ENCODE peak calls at places on chromosomes 11 and 22, in six cellular contexts. One of them, this sample, is unnamed.

GRCh38 chr22:40466976-40467375 is 96.6 kb downstream of the SGSM3 start:
- DNase-seq in brain microvascular endothelial cell: no peak
- DNase-seq in non-pigmented ciliary epithelial cell: no peak
- DNase-seq in Karpas-422: no peak
- DNase-seq in AG10803: no peak
- DNase-seq in stimulated activated CD8-positive, alpha-beta memory T cell treated with anti-CD3 and anti-CD28 coated beads, Interleukin-7, amount 100 ng/mL, for 1 hour: no peak
- DNase-seq in this sample: no peak

GRCh38 chr11:86370922-86371614 is 3.6 kb upstream of the CCDC81 start:
- DNase-seq in brain microvascular endothelial cell: peak
- DNase-seq in non-pigmented ciliary epithelial cell: peak
- DNase-seq in Karpas-422: no peak
- DNase-seq in AG10803: peak
- DNase-seq in stimulated activated CD8-positive, alpha-beta memory T cell treated with anti-CD3 and anti-CD28 coated beads, Interleukin-7, amount 100 ng/mL, for 1 hour: no peak
- DNase-seq in this sample: no peak

GRCh38 chr22:22759889-22760546 is 115.6 kb downstream of the GGTLC2 start:
- DNase-seq in brain microvascular endothelial cell: no peak
- DNase-seq in non-pigmented ciliary epithelial cell: no peak
- DNase-seq in Karpas-422: no peak
- DNase-seq in AG10803: no peak
- DNase-seq in stimulated activated CD8-positive, alpha-beta memory T cell treated with anti-CD3 and anti-CD28 coated beads, Interleukin-7, amount 100 ng/mL, for 1 hour: no peak
- DNase-seq in this sample: no peak

GRCh38 chr11:62130498-62131464 is 7.0 kb downstream of the INCENP start:
- DNase-seq in brain microvascular endothelial cell: no peak
- DNase-seq in non-pigmented ciliary epithelial cell: no peak
- DNase-seq in Karpas-422: no peak
- DNase-seq in AG10803: no peak
- DNase-seq in stimulated activated CD8-positive, alpha-beta memory T cell treated with anti-CD3 and anti-CD28 coated beads, Interleukin-7, amount 100 ng/mL, for 1 hour: no peak
- DNase-seq in this sample: no peak

GRCh38 chr22:31504282-31504681 is 7.9 kb downstream of the SFI1 start:
- DNase-seq in brain microvascular endothelial cell: no peak
- DNase-seq in non-pigmented ciliary epithelial cell: peak
- DNase-seq in Karpas-422: peak
- DNase-seq in AG10803: peak
- DNase-seq in stimulated activated CD8-positive, alpha-beta memory T cell treated with anti-CD3 and anti-CD28 coated beads, Interleukin-7, amount 100 ng/mL, for 1 hour: no peak
- DNase-seq in this sample: no peak

GRCh38 chr11:6418958-6419611 is at the start of gene APBB1:
- DNase-seq in brain microvascular endothelial cell: peak
- DNase-seq in non-pigmented ciliary epithelial cell: no peak
- DNase-seq in Karpas-422: no peak
- DNase-seq in AG10803: peak
- DNase-seq in stimulated activated CD8-positive, alpha-beta memory T cell treated with anti-CD3 and anti-CD28 coated beads, Interleukin-7, amount 100 ng/mL, for 1 hour: peak
- DNase-seq in this sample: peak

GRCh38 chr11:125275905-125276634 is 111.5 kb downstream of the PKNOX2 start:
- DNase-seq in brain microvascular endothelial cell: no peak
- DNase-seq in non-pigmented ciliary epithelial cell: no peak
- DNase-seq in Karpas-422: no peak
- DNase-seq in AG10803: no peak
- DNase-seq in stimulated activated CD8-positive, alpha-beta memory T cell treated with anti-CD3 and anti-CD28 coated beads, Interleukin-7, amount 100 ng/mL, for 1 hour: no peak
- DNase-seq in this sample: no peak

GRCh38 chr11:85974126-85974525 is 94.8 kb downstream of the PICALM start:
- DNase-seq in brain microvascular endothelial cell: peak
- DNase-seq in non-pigmented ciliary epithelial cell: no peak
- DNase-seq in Karpas-422: no peak
- DNase-seq in AG10803: peak
- DNase-seq in stimulated activated CD8-positive, alpha-beta memory T cell treated with anti-CD3 and anti-CD28 coated beads, Interleukin-7, amount 100 ng/mL, for 1 hour: no peak
- DNase-seq in this sample: no peak

GRCh38 chr11:100918551-100919500 is 210.8 kb downstream of the PGR start:
- DNase-seq in brain microvascular endothelial cell: peak
- DNase-seq in non-pigmented ciliary epithelial cell: no peak
- DNase-seq in Karpas-422: no peak
- DNase-seq in AG10803: no peak
- DNase-seq in stimulated activated CD8-positive, alpha-beta memory T cell treated with anti-CD3 and anti-CD28 coated beads, Interleukin-7, amount 100 ng/mL, for 1 hour: no peak
- DNase-seq in this sample: no peak

GRCh38 chr11:17738350-17739207 is 4.0 kb downstream of the KCNC1 start:
- DNase-seq in brain microvascular endothelial cell: no peak
- DNase-seq in non-pigmented ciliary epithelial cell: no peak
- DNase-seq in Karpas-422: no peak
- DNase-seq in AG10803: no peak
- DNase-seq in stimulated activated CD8-positive, alpha-beta memory T cell treated with anti-CD3 and anti-CD28 coated beads, Interleukin-7, amount 100 ng/mL, for 1 hour: no peak
- DNase-seq in this sample: peak

GRCh38 chr11:118338637-118339061 is 3.9 kb downstream of the CD3D start:
- DNase-seq in brain microvascular endothelial cell: no peak
- DNase-seq in non-pigmented ciliary epithelial cell: no peak
- DNase-seq in Karpas-422: no peak
- DNase-seq in AG10803: no peak
- DNase-seq in stimulated activated CD8-positive, alpha-beta memory T cell treated with anti-CD3 and anti-CD28 coated beads, Interleukin-7, amount 100 ng/mL, for 1 hour: peak
- DNase-seq in this sample: no peak

GRCh38 chr11:60169264-60169915 is 13.5 kb downstream of the MS4A6A start:
- DNase-seq in brain microvascular endothelial cell: peak
- DNase-seq in non-pigmented ciliary epithelial cell: no peak
- DNase-seq in Karpas-422: peak
- DNase-seq in AG10803: no peak
- DNase-seq in stimulated activated CD8-positive, alpha-beta memory T cell treated with anti-CD3 and anti-CD28 coated beads, Interleukin-7, amount 100 ng/mL, for 1 hour: no peak
- DNase-seq in this sample: peak

GRCh38 chr11:97739892-97740782 is 1280.6 kb upstream of the CNTN5 start:
- DNase-seq in brain microvascular endothelial cell: no peak
- DNase-seq in non-pigmented ciliary epithelial cell: peak
- DNase-seq in Karpas-422: no peak
- DNase-seq in AG10803: no peak
- DNase-seq in stimulated activated CD8-positive, alpha-beta memory T cell treated with anti-CD3 and anti-CD28 coated beads, Interleukin-7, amount 100 ng/mL, for 1 hour: no peak
- DNase-seq in this sample: no peak

GRCh38 chr11:134949121-134949591 is 537.1 kb upstream of the B3GAT1 start:
- DNase-seq in brain microvascular endothelial cell: peak
- DNase-seq in non-pigmented ciliary epithelial cell: no peak
- DNase-seq in Karpas-422: no peak
- DNase-seq in AG10803: peak
- DNase-seq in stimulated activated CD8-positive, alpha-beta memory T cell treated with anti-CD3 and anti-CD28 coated beads, Interleukin-7, amount 100 ng/mL, for 1 hour: no peak
- DNase-seq in this sample: no peak

GRCh38 chr11:16938061-16938460 is 76.2 kb downstream of the PLEKHA7 start:
- DNase-seq in brain microvascular endothelial cell: no peak
- DNase-seq in non-pigmented ciliary epithelial cell: no peak
- DNase-seq in Karpas-422: no peak
- DNase-seq in AG10803: no peak
- DNase-seq in stimulated activated CD8-positive, alpha-beta memory T cell treated with anti-CD3 and anti-CD28 coated beads, Interleukin-7, amount 100 ng/mL, for 1 hour: no peak
- DNase-seq in this sample: no peak

GRCh38 chr11:75277211-75277805 is 36.7 kb downstream of the TPBGL start:
- DNase-seq in brain microvascular endothelial cell: no peak
- DNase-seq in non-pigmented ciliary epithelial cell: no peak
- DNase-seq in Karpas-422: no peak
- DNase-seq in AG10803: no peak
- DNase-seq in stimulated activated CD8-positive, alpha-beta memory T cell treated with anti-CD3 and anti-CD28 coated beads, Interleukin-7, amount 100 ng/mL, for 1 hour: no peak
- DNase-seq in this sample: no peak

GRCh38 chr11:119745112-119745511 is 16.1 kb upstream of the NECTIN1 start:
- DNase-seq in brain microvascular endothelial cell: no peak
- DNase-seq in non-pigmented ciliary epithelial cell: no peak
- DNase-seq in Karpas-422: no peak
- DNase-seq in AG10803: no peak
- DNase-seq in stimulated activated CD8-positive, alpha-beta memory T cell treated with anti-CD3 and anti-CD28 coated beads, Interleukin-7, amount 100 ng/mL, for 1 hour: no peak
- DNase-seq in this sample: no peak

GRCh38 chr11:12123177-12123576 is 12.8 kb downstream of the MICAL2 start:
- DNase-seq in brain microvascular endothelial cell: no peak
- DNase-seq in non-pigmented ciliary epithelial cell: no peak
- DNase-seq in Karpas-422: no peak
- DNase-seq in AG10803: peak
- DNase-seq in stimulated activated CD8-positive, alpha-beta memory T cell treated with anti-CD3 and anti-CD28 coated beads, Interleukin-7, amount 100 ng/mL, for 1 hour: no peak
- DNase-seq in this sample: no peak

GRCh38 chr22:19879996-19880785 is 25.5 kb upstream of the GNB1L start:
- DNase-seq in brain microvascular endothelial cell: no peak
- DNase-seq in non-pigmented ciliary epithelial cell: no peak
- DNase-seq in Karpas-422: no peak
- DNase-seq in AG10803: no peak
- DNase-seq in stimulated activated CD8-positive, alpha-beta memory T cell treated with anti-CD3 and anti-CD28 coated beads, Interleukin-7, amount 100 ng/mL, for 1 hour: no peak
- DNase-seq in this sample: no peak

GRCh38 chr11:7444582-7444981 is 40.7 kb upstream of the OLFML1 start:
- DNase-seq in brain microvascular endothelial cell: no peak
- DNase-seq in non-pigmented ciliary epithelial cell: no peak
- DNase-seq in Karpas-422: no peak
- DNase-seq in AG10803: no peak
- DNase-seq in stimulated activated CD8-positive, alpha-beta memory T cell treated with anti-CD3 and anti-CD28 coated beads, Interleukin-7, amount 100 ng/mL, for 1 hour: no peak
- DNase-seq in this sample: no peak

GRCh38 chr11:63635762-63636465 is 21.7 kb upstream of the PLAAT3 start:
- DNase-seq in brain microvascular endothelial cell: peak
- DNase-seq in non-pigmented ciliary epithelial cell: no peak
- DNase-seq in Karpas-422: peak
- DNase-seq in AG10803: peak
- DNase-seq in stimulated activated CD8-positive, alpha-beta memory T cell treated with anti-CD3 and anti-CD28 coated beads, Interleukin-7, amount 100 ng/mL, for 1 hour: peak
- DNase-seq in this sample: peak

GRCh38 chr11:118789501-118790356 is 1.2 kb downstream of the DDX6 start:
- DNase-seq in brain microvascular endothelial cell: peak
- DNase-seq in non-pigmented ciliary epithelial cell: no peak
- DNase-seq in Karpas-422: peak
- DNase-seq in AG10803: peak
- DNase-seq in stimulated activated CD8-positive, alpha-beta memory T cell treated with anti-CD3 and anti-CD28 coated beads, Interleukin-7, amount 100 ng/mL, for 1 hour: no peak
- DNase-seq in this sample: no peak

GRCh38 chr11:96114178-96115070 is 190.5 kb upstream of the MTMR2 start:
- DNase-seq in brain microvascular endothelial cell: no peak
- DNase-seq in non-pigmented ciliary epithelial cell: no peak
- DNase-seq in Karpas-422: no peak
- DNase-seq in AG10803: no peak
- DNase-seq in stimulated activated CD8-positive, alpha-beta memory T cell treated with anti-CD3 and anti-CD28 coated beads, Interleukin-7, amount 100 ng/mL, for 1 hour: no peak
- DNase-seq in this sample: no peak

This sample was measured in nephron progenitor cell.